ENCODE peak calls at places on chromosomes 1 and 21, in eight cellular contexts. F, T, M, C, X, L, P and R are unnamed samples.

GRCh38 chr1:85188530-85188929 is 12.3 kb downstream of the SYDE2 start:
- DNase-seq in F (no peak), T (no peak), M (no peak), C (no peak), X (no peak), L (no peak), P (no peak), R (no peak)

GRCh38 chr1:46806196-46807020 is 7.6 kb downstream of the CYP4B1 start:
- DNase-seq in F (no peak), T (no peak), M (no peak), C (no peak), X (no peak), L (no peak), P (peak), R (no peak)

GRCh38 chr21:44929799-44930542 is 9.3 kb upstream of the ITGB2 start:
- DNase-seq in F (no peak), T (no peak), M (no peak), C (peak), X (no peak), L (no peak), P (no peak), R (no peak)

GRCh38 chr1:206506405-206506802 is 927 bp upstream of the RASSF5 start:
- DNase-seq in F (no peak), T (no peak), M (no peak), C (no peak), X (no peak), L (no peak), P (no peak), R (no peak)

GRCh38 chr1:226092955-226093354 is 30.4 kb downstream of the H3-3A start:
- DNase-seq in F (no peak), T (peak), M (no peak), C (no peak), X (no peak), L (no peak), P (no peak), R (no peak)

GRCh38 chr21:38631676-38632075 is 133.4 kb upstream of the ERG start:
- DNase-seq in F (no peak), T (no peak), M (peak), C (no peak), X (no peak), L (no peak), P (no peak), R (peak)

GRCh38 chr1:228088586-228089498 is 6.3 kb downstream of the ARF1 start:
- DNase-seq in F (no peak), T (no peak), M (no peak), C (no peak), X (no peak), L (no peak), P (no peak), R (peak)

GRCh38 chr1:2374260-2375155 is 16.8 kb downstream of the MORN1 start:
- DNase-seq in F (no peak), T (no peak), M (no peak), C (no peak), X (no peak), L (no peak), P (peak), R (no peak)

GRCh38 chr1:228463009-228463558 is 24.1 kb upstream of the RNF187 start:
- DNase-seq in F (no peak), T (no peak), M (no peak), C (no peak), X (no peak), L (no peak), P (no peak), R (no peak)

GRCh38 chr1:40630488-40631223 is 34.8 kb downstream of the RIMS3 start:
- DNase-seq in F (peak), T (peak), M (no peak), C (peak), X (no peak), L (peak), P (no peak), R (peak)

GRCh38 chr1:10867138-10867721 is 70.8 kb upstream of the CASZ1 start:
- DNase-seq in F (peak), T (peak), M (no peak), C (peak), X (no peak), L (peak), P (no peak), R (peak)

GRCh38 chr1:23673086-23673813 is 18.4 kb upstream of the RPL11 start:
- DNase-seq in F (peak), T (peak), M (peak), C (no peak), X (peak), L (peak), P (peak), R (peak)

GRCh38 chr1:5813480-5813879 is 178.7 kb downstream of the NPHP4 start:
- DNase-seq in F (no peak), T (no peak), M (no peak), C (no peak), X (no peak), L (no peak), P (no peak), R (no peak)

GRCh38 chr1:201551877-201552731 is 13.2 kb downstream of the NAV1 start:
- DNase-seq in F (peak), T (peak), M (peak), C (no peak), X (no peak), L (no peak), P (peak), R (peak)

GRCh38 chr21:45525910-45526306 is 16.3 kb downstream of the SLC19A1 start:
- DNase-seq in F (no peak), T (no peak), M (no peak), C (no peak), X (no peak), L (no peak), P (no peak), R (no peak)

GRCh38 chr1:234989479-234990327 is 138.9 kb downstream of the TOMM20 start:
- DNase-seq in F (no peak), T (no peak), M (no peak), C (no peak), X (no peak), L (no peak), P (no peak), R (no peak)

GRCh38 chr1:113396585-113396984 is 6.3 kb downstream of the MAGI3 start:
- DNase-seq in F (peak), T (peak), M (peak), C (no peak), X (no peak), L (no peak), P (peak), R (peak)

GRCh38 chr1:245765241-245766000 is 610.6 kb downstream of the KIF26B start:
- DNase-seq in F (no peak), T (peak), M (peak), C (no peak), X (no peak), L (no peak), P (no peak), R (peak)

GRCh38 chr1:92481598-92482403 is 4.9 kb downstream of the GFI1 start:
- DNase-seq in F (no peak), T (no peak), M (no peak), C (no peak), X (no peak), L (peak), P (no peak), R (peak)

GRCh38 chr1:207003216-207003615 is 29.3 kb downstream of the C1orf116 start:
- DNase-seq in F (no peak), T (no peak), M (no peak), C (no peak), X (no peak), L (no peak), P (no peak), R (no peak)

GRCh38 chr1:240409615-240410014 is 202.3 kb downstream of the GREM2 start:
- DNase-seq in F (no peak), T (no peak), M (no peak), C (no peak), X (no peak), L (no peak), P (no peak), R (no peak)

GRCh38 chr1:240417317-240417716 is 194.6 kb downstream of the GREM2 start:
- DNase-seq in F (peak), T (peak), M (no peak), C (no peak), X (no peak), L (no peak), P (no peak), R (no peak)

GRCh38 chr1:240415532-240415931 is 196.4 kb downstream of the GREM2 start:
- DNase-seq in F (peak), T (peak), M (peak), C (no peak), X (no peak), L (no peak), P (no peak), R (no peak)

GRCh38 chr1:240413732-240414131 is 198.2 kb downstream of the GREM2 start:
- DNase-seq in F (no peak), T (no peak), M (peak), C (no peak), X (no peak), L (no peak), P (no peak), R (no peak)

DNA sequence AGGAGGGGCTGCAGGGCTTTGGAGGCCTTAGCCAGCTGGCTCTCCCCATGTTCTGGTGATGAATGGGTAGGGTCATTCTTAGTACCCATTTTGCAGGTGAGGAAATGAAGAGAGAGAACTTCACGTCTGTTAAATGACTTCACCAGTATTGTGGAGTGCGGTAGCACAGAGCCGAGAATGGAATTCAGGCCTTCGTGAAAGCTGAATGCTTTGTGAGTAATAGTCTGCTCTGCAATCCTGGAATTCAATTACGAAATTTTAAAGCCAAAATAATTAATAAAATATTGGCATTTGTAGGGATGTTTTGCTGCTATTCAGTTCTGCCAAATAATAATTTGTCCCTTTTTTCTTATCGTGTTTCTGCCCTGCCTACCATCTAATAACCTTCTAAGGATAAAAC is 197.7 kb downstream of the GREM2 start:
- DNase-seq in F (no peak), T (peak), M (peak), C (no peak), X (no peak), L (no peak), P (no peak), R (peak)
- H3K4me2 ChIP-seq in F (peak), T (no peak), M (no peak), C (no peak), X (no peak), L (no peak), P (no peak), R (no peak)

GRCh38 chr21:34091607-34092006 is 18.2 kb downstream of the MRPS6 start:
- DNase-seq in F (no peak), T (no peak), M (no peak), C (peak), X (no peak), L (no peak), P (no peak), R (no peak)
- TF ChIP-seq CTCF in F (no peak), T (no peak), M (peak), C (peak), X (peak), L (peak), P (peak), R (peak)

DNA sequence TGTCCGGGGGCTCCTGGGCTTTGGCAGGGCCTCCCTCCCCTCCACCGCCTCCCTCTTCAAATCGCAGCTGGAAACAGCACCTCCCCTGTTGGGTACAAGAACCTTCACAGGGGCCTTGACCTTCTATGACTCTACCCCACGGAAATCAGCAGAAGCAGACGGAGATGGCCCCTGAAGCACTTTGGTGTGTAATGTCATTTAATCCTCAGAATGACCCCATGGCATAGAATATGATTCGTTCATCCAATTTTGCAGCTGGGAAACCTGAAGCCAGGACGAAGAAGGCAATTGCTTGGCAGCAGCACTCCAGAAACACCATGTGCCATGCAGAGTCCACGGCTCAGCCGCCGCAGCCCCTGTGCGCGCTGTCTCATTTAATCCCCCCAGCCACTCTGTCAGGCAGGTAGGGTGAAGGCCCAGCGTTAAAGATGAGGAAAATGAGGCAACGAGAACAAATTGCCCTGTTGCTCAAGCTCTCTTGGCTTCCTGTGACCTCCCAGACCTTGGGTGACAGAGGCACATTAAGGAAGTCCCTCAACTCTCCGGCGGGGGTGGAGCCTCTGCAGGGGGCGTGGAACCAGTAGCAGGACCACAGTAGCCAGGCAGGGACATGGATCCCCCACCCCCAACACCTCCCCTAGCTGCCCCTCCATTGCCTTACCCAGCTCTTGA is 25.8 kb upstream of the LAPTM5 start:
- DNase-seq in F (no peak), T (no peak), M (no peak), C (no peak), X (no peak), L (no peak), P (no peak), R (no peak)
- H3K4me2 ChIP-seq in F (no peak), T (no peak), M (no peak), C (no peak), X (no peak), L (no peak), P (no peak), R (no peak)

GRCh38 chr1:231611111-231611510 is 15.5 kb upstream of the DISC1 start:
- DNase-seq in F (no peak), T (no peak), M (no peak), C (no peak), X (no peak), L (no peak), P (no peak), R (no peak)
- TF ChIP-seq CTCF in F (no peak), T (no peak), M (no peak), C (no peak), X (no peak), L (no peak), P (no peak), R (no peak)

GRCh38 chr1:167690053-167690452 is 31.7 kb upstream of the MPZL1 start:
- DNase-seq in F (no peak), T (no peak), M (no peak), C (no peak), X (no peak), L (no peak), P (no peak), R (no peak)

GRCh38 chr1:167693425-167694045 is 28.2 kb upstream of the MPZL1 start:
- DNase-seq in F (no peak), T (no peak), M (no peak), C (no peak), X (no peak), L (no peak), P (no peak), R (no peak)

GRCh38 chr1:167685844-167686243 is 35.9 kb upstream of the MPZL1 start:
- DNase-seq in F (no peak), T (no peak), M (no peak), C (no peak), X (no peak), L (no peak), P (no peak), R (no peak)

GRCh38 chr1:167687919-167688519 is 33.8 kb upstream of the MPZL1 start:
- DNase-seq in F (peak), T (peak), M (peak), C (peak), X (peak), L (peak), P (peak), R (peak)

GRCh38 chr1:167689569-167689925 is 32.2 kb upstream of the MPZL1 start:
- DNase-seq in F (no peak), T (no peak), M (no peak), C (no peak), X (no peak), L (no peak), P (no peak), R (no peak)
- H3K4me2 ChIP-seq in F (no peak), T (no peak), M (no peak), C (no peak), X (no peak), L (no peak), P (peak), R (no peak)

GRCh38 chr1:22621761-22622160 is 14.7 kb upstream of the C1QA start:
- DNase-seq in F (no peak), T (no peak), M (no peak), C (no peak), X (no peak), L (no peak), P (no peak), R (no peak)
- TF ChIP-seq CTCF in F (no peak), T (no peak), M (no peak), C (no peak), X (no peak), L (no peak), P (no peak), R (no peak)

GRCh38 chr21:35528109-35529042 is 479.3 kb upstream of the RUNX1 start:
- DNase-seq in F (no peak), T (peak), M (peak), C (peak), X (no peak), L (peak), P (no peak), R (no peak)

GRCh38 chr21:35527358-35527757 is 478.3 kb upstream of the RUNX1 start:
- DNase-seq in F (no peak), T (no peak), M (no peak), C (no peak), X (no peak), L (peak), P (no peak), R (no peak)

GRCh38 chr21:35525443-35525842 is 476.3 kb upstream of the RUNX1 start:
- DNase-seq in F (no peak), T (peak), M (no peak), C (peak), X (no peak), L (peak), P (no peak), R (no peak)

GRCh38 chr21:35530726-35531125 is 481.6 kb upstream of the RUNX1 start:
- DNase-seq in F (no peak), T (no peak), M (no peak), C (no peak), X (no peak), L (no peak), P (no peak), R (no peak)

DNA sequence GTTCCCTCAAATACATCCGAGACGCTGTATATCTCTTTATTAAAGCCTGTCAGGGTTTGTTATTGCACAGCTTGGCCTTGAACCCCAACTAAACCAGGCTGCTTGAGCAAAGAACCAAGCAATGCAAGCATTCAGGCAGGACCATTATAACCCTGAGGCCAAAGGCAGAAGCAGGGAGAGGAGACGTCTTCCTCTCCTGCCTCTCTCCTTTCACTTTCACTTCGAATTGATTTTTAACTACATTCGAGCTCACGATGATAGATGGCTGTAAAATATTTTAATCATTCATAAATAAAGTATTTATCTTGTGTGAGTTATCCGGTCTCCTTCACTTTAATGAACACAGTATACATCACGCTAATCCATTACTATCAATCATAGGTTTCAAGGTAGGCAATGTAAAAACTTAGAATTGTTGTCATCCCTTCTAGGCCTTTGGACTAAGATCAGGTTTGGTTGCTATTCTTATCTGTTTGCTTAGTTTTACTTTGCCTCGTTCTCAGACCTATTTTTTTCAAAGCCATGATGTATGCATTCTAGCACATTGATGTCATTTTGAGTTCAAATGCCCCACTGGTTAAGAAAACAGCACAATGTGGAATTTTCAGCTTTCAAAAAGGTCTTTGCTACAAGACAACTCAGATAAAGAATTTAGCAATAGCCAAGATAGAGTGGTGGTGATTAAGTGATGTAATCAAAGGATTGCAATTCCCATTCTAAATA is 480.2 kb upstream of the RUNX1 start:
- DNase-seq in F (no peak), T (peak), M (peak), C (peak), X (no peak), L (peak), P (no peak), R (peak)
- H3K4me2 ChIP-seq in F (no peak), T (peak), M (peak), C (peak), X (no peak), L (peak), P (no peak), R (peak)